ENCODE peak calls at places on chromosomes 7 and 10, in four cellular contexts. One of them, this sample, is unnamed.

GRCh38 chr7:16925609-16926008 is 43.8 kb upstream of the AGR3 start:
- DNase-seq in fibroblast of the aortic adventitia: no peak
- DNase-seq in HL-60: no peak
- DNase-seq in activated B cell treated with CpG ODN at 0.5 μM for 24 hours: no peak
- DNase-seq in this sample: no peak

GRCh38 chr10:116024479-116024878 is 248.5 kb downstream of the GFRA1 start:
- DNase-seq in activated B cell treated with CpG ODN at 0.5 μM for 24 hours: no peak
- DNase-seq in HL-60: no peak
- DNase-seq in fibroblast of the aortic adventitia: no peak
- DNase-seq in this sample: no peak

GRCh38 chr7:48759431-48760080 is 164.8 kb upstream of the CDC14C start:
- DNase-seq in activated B cell treated with CpG ODN at 0.5 μM for 24 hours: no peak
- DNase-seq in fibroblast of the aortic adventitia: no peak
- DNase-seq in HL-60: no peak
- DNase-seq in this sample: no peak

GRCh38 chr7:43904533-43905208 is 1.7 kb downstream of the URGCP start:
- DNase-seq in HL-60: no peak
- DNase-seq in activated B cell treated with CpG ODN at 0.5 μM for 24 hours: no peak
- DNase-seq in fibroblast of the aortic adventitia: peak
- DNase-seq in this sample: peak

GRCh38 chr7:55568613-55569268 is 3.6 kb downstream of the VOPP1 start:
- DNase-seq in HL-60: no peak
- DNase-seq in fibroblast of the aortic adventitia: peak
- DNase-seq in activated B cell treated with CpG ODN at 0.5 μM for 24 hours: no peak
- DNase-seq in this sample: peak

GRCh38 chr10:74542077-74542476 is 284.3 kb upstream of the KAT6B start:
- DNase-seq in HL-60: no peak
- DNase-seq in fibroblast of the aortic adventitia: peak
- DNase-seq in activated B cell treated with CpG ODN at 0.5 μM for 24 hours: no peak
- DNase-seq in this sample: peak

GRCh38 chr7:13090959-13091358 is 403.5 kb downstream of the ARL4A start:
- DNase-seq in activated B cell treated with CpG ODN at 0.5 μM for 24 hours: no peak
- DNase-seq in HL-60: no peak
- DNase-seq in fibroblast of the aortic adventitia: no peak
- DNase-seq in this sample: no peak

GRCh38 chr7:51357821-51358220 is 41.2 kb upstream of the COBL start:
- DNase-seq in HL-60: no peak
- DNase-seq in activated B cell treated with CpG ODN at 0.5 μM for 24 hours: no peak
- DNase-seq in fibroblast of the aortic adventitia: no peak
- DNase-seq in this sample: no peak

GRCh38 chr7:142328006-142328405 is 70.1 kb upstream of the PRSS58 start:
- DNase-seq in HL-60: no peak
- DNase-seq in activated B cell treated with CpG ODN at 0.5 μM for 24 hours: no peak
- DNase-seq in fibroblast of the aortic adventitia: no peak
- DNase-seq in this sample: peak

GRCh38 chr7:121385800-121386179 is 10.3 kb downstream of the FAM3C start:
- DNase-seq in activated B cell treated with CpG ODN at 0.5 μM for 24 hours: no peak
- DNase-seq in HL-60: no peak
- DNase-seq in fibroblast of the aortic adventitia: no peak
- DNase-seq in this sample: no peak

GRCh38 chr10:9198611-9199010 is 1144.1 kb downstream of the GATA3 start:
- DNase-seq in HL-60: no peak
- DNase-seq in activated B cell treated with CpG ODN at 0.5 μM for 24 hours: no peak
- DNase-seq in fibroblast of the aortic adventitia: peak
- DNase-seq in this sample: no peak

DNA sequence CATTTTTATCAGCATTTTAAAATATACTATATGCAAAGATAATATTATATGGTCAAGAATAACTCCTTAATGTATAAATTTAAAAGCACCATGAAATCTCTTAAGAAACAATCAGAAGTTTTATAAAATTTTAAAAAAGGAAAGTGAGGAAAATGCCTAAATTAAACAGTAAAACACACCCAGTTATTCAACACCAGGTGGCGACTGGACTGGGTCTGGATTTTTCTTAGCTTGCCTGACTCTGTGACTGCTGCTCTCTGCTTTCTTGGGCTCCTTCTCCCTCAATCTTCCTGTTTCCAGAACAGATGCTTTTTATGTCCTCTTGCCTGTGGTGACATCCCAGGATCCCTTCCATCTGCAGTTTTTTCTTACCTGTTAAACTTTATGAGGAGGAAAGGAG is 200.3 kb downstream of the BICC1 start:
- DNase-seq in fibroblast of the aortic adventitia: peak
- DNase-seq in activated B cell treated with CpG ODN at 0.5 μM for 24 hours: no peak
- DNase-seq in HL-60: no peak
- DNase-seq in this sample: no peak
- TF ChIP-seq CTCF in fibroblast of the aortic adventitia: peak
- TF ChIP-seq CTCF in activated B cell treated with CpG ODN at 0.5 μM for 24 hours: no peak
- TF ChIP-seq CTCF in HL-60: no peak
- TF ChIP-seq CTCF in this sample: peak

DNA sequence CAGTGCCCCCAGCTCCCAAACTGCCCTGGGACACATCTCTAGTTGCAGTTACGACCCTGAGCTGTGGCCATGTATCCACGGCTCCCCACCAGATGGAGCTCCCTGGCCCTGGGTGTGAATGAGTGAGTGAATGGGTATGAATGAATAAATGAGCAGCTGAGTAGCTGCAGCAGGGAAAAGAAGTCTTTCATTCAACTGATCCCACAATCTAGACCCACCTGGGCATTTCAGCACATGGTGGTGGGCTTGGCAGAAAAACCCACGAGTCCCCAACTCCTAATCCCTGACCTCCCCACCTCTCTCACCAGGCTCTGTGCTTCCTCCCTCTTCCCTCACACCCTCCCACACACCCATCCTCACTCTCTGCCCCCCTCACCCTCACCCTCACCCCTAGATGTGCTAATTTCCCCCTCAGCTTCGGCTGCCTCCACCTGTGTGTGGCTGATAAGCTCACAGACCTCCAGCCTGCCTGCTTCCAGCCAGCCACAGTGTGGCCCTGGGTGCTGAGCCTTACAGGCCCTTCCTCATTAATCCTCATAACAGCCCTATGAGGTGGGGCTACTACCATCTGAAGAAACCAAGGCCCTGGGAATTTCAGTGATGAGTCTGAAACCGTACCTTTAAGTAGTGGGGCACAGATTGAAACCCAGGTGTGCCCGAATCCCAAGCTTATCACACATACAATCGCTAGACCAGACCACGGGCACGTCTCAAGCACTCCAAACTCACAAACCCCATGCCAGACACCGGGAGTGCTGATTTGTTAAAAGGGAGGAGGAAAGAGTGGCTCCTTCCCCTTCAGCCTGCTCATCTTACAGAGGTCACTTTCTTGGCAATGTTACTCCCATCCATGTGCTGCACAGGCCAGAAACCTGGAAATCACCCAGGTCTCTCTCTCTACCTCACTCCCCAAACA is 2.2 kb upstream of the ATP6V1F start:
- DNase-seq in fibroblast of the aortic adventitia: peak
- DNase-seq in HL-60: no peak
- DNase-seq in activated B cell treated with CpG ODN at 0.5 μM for 24 hours: no peak
- DNase-seq in this sample: peak
- TF ChIP-seq CTCF in fibroblast of the aortic adventitia: peak
- TF ChIP-seq CTCF in HL-60: no peak
- TF ChIP-seq CTCF in activated B cell treated with CpG ODN at 0.5 μM for 24 hours: no peak
- TF ChIP-seq CTCF in this sample: peak

DNA sequence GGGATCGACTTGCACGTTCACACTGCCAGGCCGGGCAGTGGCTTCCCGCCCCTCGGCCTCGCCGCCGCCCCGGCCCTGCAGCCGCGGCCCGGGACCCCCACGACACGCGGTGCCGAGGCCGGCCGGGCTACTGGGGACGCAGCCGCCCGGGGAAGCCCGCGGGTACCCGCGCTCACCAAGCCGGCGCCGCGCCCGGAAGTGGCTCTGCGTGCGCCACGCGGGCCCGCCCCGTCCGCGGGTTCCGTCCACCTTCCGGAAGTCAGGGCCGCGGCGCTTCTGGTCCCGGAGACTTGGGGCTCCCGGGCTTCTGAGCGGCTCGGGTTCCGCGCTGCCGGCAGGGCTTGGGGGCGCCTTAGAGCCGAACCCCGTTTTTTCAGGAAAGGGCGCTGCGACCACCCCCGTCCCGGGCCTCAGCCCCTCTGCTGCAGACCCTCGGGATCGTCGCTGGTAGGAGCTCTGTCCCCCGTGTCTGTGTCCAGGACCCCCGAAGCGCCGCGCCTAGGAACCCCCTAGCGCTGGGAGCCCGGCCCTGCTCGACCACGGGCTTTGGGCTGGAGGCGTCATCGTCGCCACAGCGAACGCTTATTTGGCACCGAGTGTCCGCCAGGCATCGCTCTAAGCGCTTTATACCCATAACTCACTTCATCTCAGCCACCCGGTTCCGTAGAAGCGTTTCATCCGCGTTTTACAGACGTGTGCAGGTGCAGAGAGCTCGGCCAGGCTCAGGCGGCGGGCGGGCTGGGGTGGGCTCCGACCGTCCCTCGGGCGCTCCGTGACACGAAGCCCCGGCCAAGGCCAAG is at the start of gene PSMG3:
- DNase-seq in HL-60: peak
- DNase-seq in fibroblast of the aortic adventitia: peak
- DNase-seq in activated B cell treated with CpG ODN at 0.5 μM for 24 hours: peak
- DNase-seq in this sample: peak
- TF ChIP-seq CTCF in HL-60: no peak
- TF ChIP-seq CTCF in fibroblast of the aortic adventitia: peak
- TF ChIP-seq CTCF in activated B cell treated with CpG ODN at 0.5 μM for 24 hours: no peak
- TF ChIP-seq CTCF in this sample: peak

GRCh38 chr10:14949291-14949690 is 4.6 kb downstream of the DCLRE1C start:
- DNase-seq in fibroblast of the aortic adventitia: no peak
- DNase-seq in activated B cell treated with CpG ODN at 0.5 μM for 24 hours: no peak
- DNase-seq in HL-60: no peak
- DNase-seq in this sample: no peak

GRCh38 chr10:14954934-14955333 is 1.0 kb upstream of the DCLRE1C start:
- DNase-seq in fibroblast of the aortic adventitia: no peak
- DNase-seq in HL-60: no peak
- DNase-seq in activated B cell treated with CpG ODN at 0.5 μM for 24 hours: no peak
- DNase-seq in this sample: no peak

GRCh38 chr10:14954001-14954770 is at the start of gene DCLRE1C:
- DNase-seq in activated B cell treated with CpG ODN at 0.5 μM for 24 hours: peak
- DNase-seq in fibroblast of the aortic adventitia: peak
- DNase-seq in HL-60: peak
- DNase-seq in this sample: peak

GRCh38 chr10:14953452-14954000 is 370 bp downstream of the DCLRE1C start:
- DNase-seq in HL-60: no peak
- DNase-seq in fibroblast of the aortic adventitia: peak
- DNase-seq in activated B cell treated with CpG ODN at 0.5 μM for 24 hours: no peak
- DNase-seq in this sample: peak

DNA sequence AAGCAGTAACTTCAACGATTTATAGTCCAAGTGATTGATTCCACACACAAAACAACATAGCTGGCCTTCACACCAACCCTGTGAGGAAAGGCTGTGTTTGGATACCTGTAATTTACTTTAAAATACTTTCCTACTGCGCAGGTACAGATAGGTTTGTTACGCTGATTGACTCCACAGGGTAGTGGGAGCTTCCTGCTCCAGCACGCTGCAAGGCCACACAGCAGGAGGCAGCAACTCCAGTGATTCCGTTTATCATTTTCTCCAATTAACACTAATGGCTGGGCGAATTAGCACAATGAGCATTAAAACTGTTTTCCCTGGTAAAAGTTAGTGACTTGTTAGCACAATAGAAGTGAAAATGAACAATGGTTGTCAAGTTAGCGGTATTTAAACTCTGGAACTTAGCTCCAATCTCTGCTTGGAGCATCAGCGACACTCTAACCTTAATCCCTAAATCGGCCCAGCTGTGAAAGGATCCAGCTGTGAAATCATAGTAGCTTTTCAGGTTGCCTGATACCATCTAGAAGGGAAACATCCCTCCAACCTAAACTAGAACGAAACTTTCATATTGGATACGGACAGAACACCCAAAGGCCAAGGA is 945 bp downstream of the DCLRE1C start:
- DNase-seq in activated B cell treated with CpG ODN at 0.5 μM for 24 hours: no peak
- DNase-seq in HL-60: no peak
- DNase-seq in fibroblast of the aortic adventitia: no peak
- DNase-seq in this sample: no peak
- TF ChIP-seq CTCF in activated B cell treated with CpG ODN at 0.5 μM for 24 hours: no peak
- TF ChIP-seq CTCF in HL-60: no peak
- TF ChIP-seq CTCF in fibroblast of the aortic adventitia: peak
- TF ChIP-seq CTCF in this sample: peak

DNA sequence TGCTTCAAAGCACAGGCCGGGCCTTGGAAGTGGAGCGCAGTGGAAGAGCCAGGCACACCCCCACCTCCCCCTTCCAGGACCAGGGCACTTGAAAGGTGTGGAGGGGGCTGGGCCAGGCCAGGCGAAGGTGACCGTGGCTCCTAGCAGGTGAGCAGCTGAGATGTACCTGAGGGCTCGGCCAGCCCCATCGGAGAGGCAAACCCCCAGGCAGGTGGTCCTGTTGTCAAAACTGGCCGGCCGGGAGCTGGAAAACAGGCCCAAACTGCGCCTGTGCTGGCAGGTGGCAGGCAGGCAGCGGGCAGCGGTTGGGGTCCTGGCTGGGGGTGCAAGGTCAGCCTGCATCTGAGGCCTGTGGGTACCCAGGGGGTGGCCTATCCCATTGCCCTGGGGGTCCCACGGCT is 96.4 kb upstream of the DNAAF5 start:
- DNase-seq in HL-60: no peak
- DNase-seq in activated B cell treated with CpG ODN at 0.5 μM for 24 hours: no peak
- DNase-seq in fibroblast of the aortic adventitia: no peak
- DNase-seq in this sample: peak
- TF ChIP-seq CTCF in HL-60: no peak
- TF ChIP-seq CTCF in activated B cell treated with CpG ODN at 0.5 μM for 24 hours: no peak
- TF ChIP-seq CTCF in fibroblast of the aortic adventitia: no peak
- TF ChIP-seq CTCF in this sample: no peak

This sample was measured in osteoblast.